ENCODE peak calls at places on chromosome 2, in ten cellular contexts. H is astrocyte of the spinal cord, L is H7, R is neural progenitor cell, G is fibroblast of pulmonary artery, X is gastrocnemius medialis, O is lower lobe of right lung, M is breast epithelium, D is SJSA1, E is cardiac muscle cell. P is an unnamed sample.

GRCh38 chr2:232890896-232891601 is 21.0 kb downstream of the SNORC start:
- DNase-seq in H (peak), L (peak), R (peak), G (peak), X (peak), O (peak), M (peak), D (peak), E (peak), P (peak)

GRCh38 chr2:28649481-28650260 is 102.0 kb upstream of the PPP1CB start:
- DNase-seq in H (no peak), L (no peak), R (no peak), G (no peak), X (no peak), O (no peak), M (no peak), D (no peak), E (no peak), P (peak)

GRCh38 chr2:118224144-118224887 is 136.0 kb downstream of the INSIG2 start:
- DNase-seq in H (peak), L (peak), R (peak), G (no peak), X (peak), O (peak), M (no peak), D (no peak), E (peak), P (peak)

GRCh38 chr2:38381381-38382143 is 4.5 kb upstream of the ATL2 start:
- DNase-seq in H (no peak), L (no peak), R (no peak), G (no peak), X (no peak), O (no peak), M (no peak), D (no peak), E (no peak), P (no peak)

GRCh38 chr2:69453475-69454129 is 16.4 kb upstream of the NFU1 start:
- DNase-seq in H (no peak), L (no peak), R (no peak), G (no peak), X (no peak), O (no peak), M (no peak), D (no peak), E (no peak), P (no peak)

GRCh38 chr2:27736890-27737204 is 34.7 kb upstream of the MRPL33 start:
- DNase-seq in H (no peak), L (no peak), R (no peak), G (no peak), X (no peak), O (no peak), M (no peak), D (no peak), E (no peak), P (no peak)

GRCh38 chr2:5315512-5315911 is 376.7 kb upstream of the SOX11 start:
- DNase-seq in H (no peak), L (no peak), R (peak), G (no peak), X (no peak), O (no peak), M (no peak), D (no peak), E (no peak), P (no peak)

GRCh38 chr2:19356545-19357382 is 1.7 kb downstream of the OSR1 start:
- DNase-seq in H (peak), L (peak), R (peak), G (no peak), X (no peak), O (no peak), M (no peak), D (no peak), E (no peak), P (no peak)

GRCh38 chr2:227339098-227339599 is 14.1 kb downstream of the MFF start:
- DNase-seq in H (no peak), L (no peak), R (no peak), G (no peak), X (no peak), O (no peak), M (no peak), D (no peak), E (no peak), P (no peak)

GRCh38 chr2:44137872-44138551 is 30.7 kb upstream of the PPM1B start:
- DNase-seq in H (no peak), L (peak), R (no peak), G (peak), X (no peak), O (no peak), M (no peak), D (no peak), E (peak), P (no peak)

GRCh38 chr2:217494572-217494971 is 508.2 kb downstream of the TNS1 start:
- DNase-seq in H (no peak), L (no peak), R (no peak), G (no peak), X (no peak), O (no peak), M (no peak), D (no peak), E (no peak), P (no peak)

GRCh38 chr2:28406276-28407096 is 13.8 kb downstream of the FOSL2 start:
- DNase-seq in H (peak), L (no peak), R (no peak), G (peak), X (no peak), O (peak), M (no peak), D (peak), E (peak), P (peak)

GRCh38 chr2:65636024-65636423 is 203.6 kb upstream of the SPRED2 start:
- DNase-seq in H (no peak), L (no peak), R (no peak), G (no peak), X (no peak), O (no peak), M (no peak), D (no peak), E (no peak), P (no peak)

GRCh38 chr2:37507069-37507410 is 162.6 kb downstream of the QPCT start:
- DNase-seq in H (no peak), L (no peak), R (no peak), G (no peak), X (no peak), O (no peak), M (no peak), D (no peak), E (no peak), P (no peak)

GRCh38 chr2:23268467-23269263 is 116.3 kb upstream of the KLHL29 start:
- DNase-seq in H (peak), L (no peak), R (no peak), G (no peak), X (no peak), O (no peak), M (no peak), D (no peak), E (no peak), P (no peak)

GRCh38 chr2:150120271-150120950 is 367.1 kb downstream of the RND3 start:
- DNase-seq in H (no peak), L (no peak), R (peak), G (no peak), X (no peak), O (no peak), M (no peak), D (no peak), E (no peak), P (no peak)

GRCh38 chr2:177816740-177817139 is 255.8 kb downstream of the PDE11A start:
- DNase-seq in H (no peak), L (no peak), R (no peak), G (no peak), X (no peak), O (no peak), M (no peak), D (no peak), E (no peak), P (no peak)

GRCh38 chr2:96839288-96839874 is 4.4 kb downstream of the ANKRD23 start:
- DNase-seq in H (no peak), L (peak), R (no peak), G (no peak), X (peak), O (peak), M (no peak), D (no peak), E (peak), P (no peak)

GRCh38 chr2:31334311-31335026 is 80.1 kb downstream of the XDH start:
- DNase-seq in H (peak), L (no peak), R (no peak), G (no peak), X (no peak), O (no peak), M (no peak), D (no peak), E (no peak), P (peak)

GRCh38 chr2:72896446-72896845 is 9.2 kb downstream of the SPR start:
- DNase-seq in H (no peak), L (no peak), R (no peak), G (peak), X (no peak), O (no peak), M (no peak), D (no peak), E (peak), P (no peak)

GRCh38 chr2:23604731-23605130 is 219.8 kb downstream of the KLHL29 start:
- DNase-seq in H (no peak), L (no peak), R (no peak), G (no peak), X (no peak), O (peak), M (no peak), D (no peak), E (no peak), P (no peak)

GRCh38 chr2:239688098-239688497 is 287.3 kb upstream of the HDAC4 start:
- DNase-seq in H (no peak), L (peak), R (no peak), G (no peak), X (no peak), O (peak), M (no peak), D (peak), E (no peak), P (no peak)

GRCh38 chr2:86263956-86264355 is 64.7 kb downstream of the MRPL35 start:
- DNase-seq in H (no peak), L (no peak), R (no peak), G (no peak), X (no peak), O (no peak), M (no peak), D (no peak), E (no peak), P (no peak)

GRCh38 chr2:82998770-82999169 is 1460.3 kb downstream of the SUCLG1 start:
- DNase-seq in H (no peak), L (no peak), R (no peak), G (no peak), X (no peak), O (no peak), M (no peak), D (no peak), E (no peak), P (no peak)

GRCh38 chr2:134669731-134670669 is 48.8 kb downstream of the TMEM163 start:
- DNase-seq in H (no peak), L (no peak), R (no peak), G (no peak), X (no peak), O (peak), M (no peak), D (no peak), E (no peak), P (no peak)

GRCh38 chr2:61966087-61966727 is 60.7 kb downstream of the COMMD1 start:
- DNase-seq in H (no peak), L (no peak), R (no peak), G (no peak), X (no peak), O (no peak), M (no peak), D (no peak), E (no peak), P (no peak)

GRCh38 chr2:186543561-186544131 is 46.2 kb upstream of the ITGAV start:
- DNase-seq in H (peak), L (no peak), R (no peak), G (peak), X (no peak), O (no peak), M (no peak), D (no peak), E (peak), P (peak)

GRCh38 chr2:112065486-112065885 is 10.4 kb downstream of the TMEM87B start:
- DNase-seq in H (no peak), L (no peak), R (no peak), G (no peak), X (no peak), O (no peak), M (no peak), D (no peak), E (no peak), P (no peak)

GRCh38 chr2:203018181-203018580 is 3.5 kb downstream of the NBEAL1 start:
- DNase-seq in H (peak), L (no peak), R (no peak), G (peak), X (no peak), O (no peak), M (no peak), D (no peak), E (peak), P (peak)

GRCh38 chr2:66885775-66886402 is 451.0 kb downstream of the MEIS1 start:
- DNase-seq in H (no peak), L (no peak), R (no peak), G (no peak), X (no peak), O (no peak), M (no peak), D (no peak), E (no peak), P (no peak)

DNA sequence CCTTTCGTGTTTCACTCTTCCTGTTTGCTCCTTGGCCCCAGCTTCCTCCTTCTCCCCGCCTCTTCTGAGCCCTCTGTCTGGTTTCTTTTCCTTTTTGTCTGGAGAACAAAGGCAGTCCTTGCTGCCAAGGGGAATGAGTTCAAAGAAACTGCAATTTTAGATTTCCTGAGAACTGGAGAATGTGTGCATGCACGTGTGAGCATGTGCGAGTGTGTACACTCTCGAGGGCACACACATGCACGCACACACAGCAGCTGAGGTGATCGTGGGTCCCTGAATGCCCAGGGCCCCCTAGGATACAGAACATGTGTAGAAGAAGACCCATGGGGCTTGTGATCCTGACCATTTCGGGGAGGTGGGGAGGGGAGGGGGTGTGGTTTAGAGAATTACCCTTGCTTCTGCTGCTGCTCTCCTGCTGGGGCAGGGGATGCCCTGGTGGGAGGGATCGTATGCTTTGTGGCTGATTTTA is 151.8 kb downstream of the DYSF start:
- DNase-seq in H (no peak), L (peak), R (peak), G (peak), X (peak), O (peak), M (peak), D (peak), E (peak), P (no peak)
- H3K4me3 ChIP-seq in H (no peak), L (no peak), R (no peak), G (no peak), X (no peak), O (no peak), M (no peak), D (no peak), E (no peak), P (no peak)

GRCh38 chr2:12321886-12322285 is 394.9 kb upstream of the TRIB2 start:
- DNase-seq in H (no peak), L (no peak), R (no peak), G (no peak), X (no peak), O (no peak), M (no peak), D (no peak), E (peak), P (no peak)
- H3K4me3 ChIP-seq in H (no peak), L (no peak), R (no peak), G (no peak), X (no peak), O (no peak), M (no peak), D (no peak), E (no peak), P (no peak)

DNA sequence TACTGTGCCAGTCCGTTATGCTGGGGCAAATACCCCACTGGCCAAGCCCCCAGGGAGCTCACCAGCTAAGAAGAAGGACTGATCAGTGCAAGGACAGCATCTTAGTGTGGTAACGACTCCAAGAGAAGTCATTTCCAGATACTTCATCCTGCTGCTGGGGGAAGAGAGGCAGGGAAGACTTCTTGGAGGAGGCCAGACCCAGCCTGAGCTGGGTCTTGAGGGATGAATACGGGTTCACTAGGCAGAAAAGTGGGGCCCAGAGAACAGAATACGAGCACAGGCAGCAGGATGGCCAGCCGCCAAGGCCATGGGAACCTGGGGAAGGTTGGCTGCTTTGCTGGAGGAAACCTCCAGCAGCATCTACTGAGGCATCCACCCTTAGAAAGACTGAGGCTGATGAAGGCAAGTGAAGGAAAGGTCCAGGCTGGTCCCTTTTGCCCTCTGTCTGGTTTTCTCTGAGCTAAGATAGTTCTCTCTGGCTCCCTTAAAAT is 84.1 kb downstream of the GLI2 start:
- DNase-seq in H (no peak), L (no peak), R (no peak), G (no peak), X (no peak), O (peak), M (no peak), D (no peak), E (no peak), P (peak)
- H3K4me3 ChIP-seq in H (no peak), L (no peak), R (no peak), G (no peak), X (no peak), O (no peak), M (no peak), D (no peak), E (no peak), P (no peak)

GRCh38 chr2:200377774-200378336 is 71.4 kb downstream of the SPATS2L start:
- DNase-seq in H (no peak), L (no peak), R (no peak), G (no peak), X (no peak), O (no peak), M (no peak), D (no peak), E (no peak), P (no peak)

GRCh38 chr2:200373196-200373595 is 66.7 kb downstream of the SPATS2L start:
- DNase-seq in H (no peak), L (no peak), R (no peak), G (no peak), X (no peak), O (no peak), M (no peak), D (no peak), E (no peak), P (no peak)

GRCh38 chr2:200377143-200377773 is 70.8 kb downstream of the SPATS2L start:
- DNase-seq in H (no peak), L (no peak), R (no peak), G (no peak), X (peak), O (no peak), M (no peak), D (no peak), E (no peak), P (no peak)

GRCh38 chr2:200376422-200377142 is 70.1 kb downstream of the SPATS2L start:
- DNase-seq in H (no peak), L (no peak), R (no peak), G (no peak), X (peak), O (no peak), M (no peak), D (no peak), E (no peak), P (no peak)

DNA sequence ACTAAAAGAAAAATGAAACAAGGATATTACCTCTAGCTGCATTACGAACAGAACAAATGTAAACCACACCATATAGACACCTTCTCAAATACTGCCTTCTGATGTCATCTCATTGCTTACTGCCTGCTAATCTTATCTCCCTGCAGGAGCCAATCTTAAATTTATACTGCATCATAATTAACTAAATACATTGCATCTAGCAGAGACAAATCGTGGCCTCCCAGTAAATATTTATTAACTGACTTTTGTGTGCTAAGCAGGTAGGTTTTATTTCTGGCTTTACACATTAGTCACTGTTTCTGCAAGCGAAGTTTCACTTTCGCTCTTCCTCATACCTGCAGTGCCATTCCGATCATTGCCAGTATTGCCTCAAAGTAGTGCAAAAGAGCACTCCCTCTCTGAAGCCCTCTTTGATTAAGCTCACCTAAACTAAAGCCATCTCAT is 67.5 kb downstream of the SPATS2L start:
- DNase-seq in H (no peak), L (no peak), R (no peak), G (no peak), X (no peak), O (no peak), M (no peak), D (no peak), E (no peak), P (no peak)
- H3K4me3 ChIP-seq in H (no peak), L (no peak), R (no peak), G (no peak), X (peak), O (peak), M (no peak), D (no peak), E (no peak), P (no peak)

GRCh38 chr2:17539596-17539992 is 902 bp upstream of the VSNL1 start:
- DNase-seq in H (peak), L (peak), R (peak), G (peak), X (no peak), O (no peak), M (no peak), D (no peak), E (peak), P (peak)
- H3K4me3 ChIP-seq in H (peak), L (peak), R (peak), G (peak), X (peak), O (peak), M (peak), D (peak), E (peak), P (peak)